ENCODE peak calls at places on chromosome 5, in eight cellular contexts. B is H1, G is transverse colon, I is thyroid gland, R is K562, T is IMR-90, X is breast epithelium, Q is sigmoid colon. Z is an unnamed sample.

GRCh38 chr5:180583738-180584137 is 7.6 kb downstream of the SCGB3A1 start:
- DNase-seq in B (no peak), G (no peak), I (no peak), R (no peak), T (no peak), X (no peak), Q (no peak), Z (no peak)

GRCh38 chr5:116864157-116864837 is 289.7 kb upstream of the SEMA6A start:
- DNase-seq in B (peak), G (no peak), I (peak), R (no peak), T (no peak), X (no peak), Q (no peak), Z (peak)

GRCh38 chr5:74510476-74510875 is 130.1 kb downstream of the ENC1 start:
- DNase-seq in B (no peak), G (no peak), I (no peak), R (no peak), T (no peak), X (no peak), Q (no peak), Z (no peak)

GRCh38 chr5:150295741-150296486 is 6.3 kb upstream of the CAMK2A start:
- DNase-seq in B (no peak), G (no peak), I (no peak), R (no peak), T (no peak), X (no peak), Q (peak), Z (no peak)

GRCh38 chr5:74179183-74179582 is 461.3 kb downstream of the ENC1 start:
- DNase-seq in B (no peak), G (no peak), I (no peak), R (no peak), T (peak), X (no peak), Q (no peak), Z (no peak)

GRCh38 chr5:14574891-14575496 is 6.6 kb upstream of the OTULINL start:
- DNase-seq in B (no peak), G (peak), I (peak), R (no peak), T (no peak), X (no peak), Q (peak), Z (peak)

GRCh38 chr5:67211926-67212325 is 15.3 kb upstream of the CD180 start:
- DNase-seq in B (no peak), G (no peak), I (no peak), R (no peak), T (peak), X (no peak), Q (peak), Z (no peak)

GRCh38 chr5:81609810-81610375 is 141.0 kb downstream of the SSBP2 start:
- DNase-seq in B (no peak), G (no peak), I (no peak), R (no peak), T (no peak), X (no peak), Q (no peak), Z (no peak)

GRCh38 chr5:124842725-124843595 is 96.5 kb upstream of the ZNF608 start:
- DNase-seq in B (no peak), G (no peak), I (no peak), R (no peak), T (no peak), X (no peak), Q (no peak), Z (no peak)

GRCh38 chr5:162289489-162289888 is 221.9 kb downstream of the GABRG2 start:
- DNase-seq in B (no peak), G (no peak), I (no peak), R (no peak), T (no peak), X (no peak), Q (no peak), Z (peak)

GRCh38 chr5:94618029-94618492 is 343 bp downstream of the KIAA0825 start:
- DNase-seq in B (no peak), G (peak), I (peak), R (peak), T (peak), X (peak), Q (peak), Z (peak)

GRCh38 chr5:160852049-160852448 is at the start of gene ATP10B:
- DNase-seq in B (no peak), G (no peak), I (no peak), R (no peak), T (no peak), X (no peak), Q (no peak), Z (no peak)

GRCh38 chr5:116274251-116274650 is 189.4 kb downstream of the COMMD10 start:
- DNase-seq in B (no peak), G (no peak), I (no peak), R (no peak), T (no peak), X (no peak), Q (no peak), Z (no peak)

GRCh38 chr5:126003309-126003708 is 419.9 kb upstream of the GRAMD2B start:
- DNase-seq in B (no peak), G (no peak), I (peak), R (no peak), T (peak), X (no peak), Q (no peak), Z (no peak)

GRCh38 chr5:173534664-173535063 is 81.8 kb downstream of the BOD1 start:
- DNase-seq in B (no peak), G (no peak), I (no peak), R (no peak), T (no peak), X (no peak), Q (no peak), Z (no peak)

GRCh38 chr5:138382347-138382746 is 29.9 kb downstream of the KDM3B start:
- DNase-seq in B (no peak), G (no peak), I (no peak), R (no peak), T (no peak), X (no peak), Q (no peak), Z (no peak)

GRCh38 chr5:176899946-176900782 is 1.0 kb upstream of the HK3 start:
- DNase-seq in B (no peak), G (no peak), I (no peak), R (no peak), T (peak), X (no peak), Q (peak), Z (no peak)

GRCh38 chr5:40210705-40211104 is 469.0 kb upstream of the PTGER4 start:
- DNase-seq in B (no peak), G (no peak), I (no peak), R (no peak), T (no peak), X (no peak), Q (no peak), Z (no peak)

GRCh38 chr5:17346811-17347210 is 129.4 kb downstream of the BASP1 start:
- DNase-seq in B (no peak), G (no peak), I (no peak), R (no peak), T (peak), X (no peak), Q (no peak), Z (no peak)

GRCh38 chr5:160470437-160471341 is 49.0 kb downstream of the PTTG1 start:
- DNase-seq in B (no peak), G (peak), I (no peak), R (no peak), T (peak), X (no peak), Q (no peak), Z (peak)

GRCh38 chr5:40914835-40915234 is 5.5 kb downstream of the C7 start:
- DNase-seq in B (no peak), G (no peak), I (no peak), R (no peak), T (peak), X (no peak), Q (no peak), Z (no peak)

GRCh38 chr5:180330270-180330648 is 22.9 kb downstream of the GFPT2 start:
- DNase-seq in B (no peak), G (no peak), I (no peak), R (no peak), T (no peak), X (no peak), Q (no peak), Z (no peak)

GRCh38 chr5:50963647-50964584 is 297.5 kb downstream of the PARP8 start:
- DNase-seq in B (no peak), G (no peak), I (peak), R (no peak), T (no peak), X (no peak), Q (no peak), Z (peak)

GRCh38 chr5:154428208-154428607 is 17.6 kb upstream of the SAP30L start:
- DNase-seq in B (no peak), G (no peak), I (no peak), R (no peak), T (no peak), X (no peak), Q (no peak), Z (no peak)

GRCh38 chr5:142779163-142779562 is 9.0 kb downstream of the ARHGAP26 start:
- DNase-seq in B (no peak), G (no peak), I (peak), R (no peak), T (no peak), X (no peak), Q (no peak), Z (no peak)

GRCh38 chr5:96648598-96648997 is 13.6 kb upstream of the CAST start:
- DNase-seq in B (no peak), G (no peak), I (no peak), R (no peak), T (peak), X (no peak), Q (no peak), Z (no peak)

GRCh38 chr5:10563132-10563939 is 534 bp upstream of the ANKRD33B start:
- DNase-seq in B (no peak), G (peak), I (peak), R (no peak), T (peak), X (no peak), Q (peak), Z (peak)

GRCh38 chr5:80246995-80247729 is 8.7 kb downstream of the SERINC5 start:
- DNase-seq in B (no peak), G (peak), I (peak), R (peak), T (peak), X (peak), Q (peak), Z (peak)

GRCh38 chr5:141488591-141489478 is at the start of gene PCDHGC5:
- DNase-seq in B (no peak), G (no peak), I (no peak), R (no peak), T (peak), X (no peak), Q (no peak), Z (no peak)

GRCh38 chr5:153895266-153895665 is 143.4 kb downstream of the FAM114A2 start:
- DNase-seq in B (no peak), G (no peak), I (no peak), R (no peak), T (no peak), X (no peak), Q (no peak), Z (no peak)

GRCh38 chr5:154829181-154829588 is 21.2 kb downstream of the FAXDC2 start:
- DNase-seq in B (no peak), G (peak), I (peak), R (peak), T (no peak), X (no peak), Q (peak), Z (no peak)

GRCh38 chr5:16550316-16550952 is 66.4 kb downstream of the RETREG1 start:
- DNase-seq in B (no peak), G (peak), I (peak), R (peak), T (peak), X (no peak), Q (no peak), Z (peak)

GRCh38 chr5:81140942-81141341 is 92.2 kb upstream of the CKMT2 start:
- DNase-seq in B (no peak), G (no peak), I (no peak), R (no peak), T (peak), X (no peak), Q (no peak), Z (no peak)

GRCh38 chr5:93126634-93127033 is 454.4 kb downstream of the NR2F1-AS1 start:
- DNase-seq in B (no peak), G (no peak), I (no peak), R (no peak), T (peak), X (no peak), Q (no peak), Z (no peak)

GRCh38 chr5:159965031-159965837 is 43.7 kb upstream of the TTC1 start:
- DNase-seq in B (no peak), G (peak), I (peak), R (no peak), T (peak), X (no peak), Q (no peak), Z (peak)

GRCh38 chr5:174706997-174707548 is 17.3 kb upstream of the MSX2 start:
- DNase-seq in B (no peak), G (no peak), I (no peak), R (no peak), T (peak), X (no peak), Q (peak), Z (no peak)

GRCh38 chr5:38403407-38403806 is 145.0 kb downstream of the EGFLAM start:
- DNase-seq in B (no peak), G (no peak), I (no peak), R (no peak), T (peak), X (no peak), Q (no peak), Z (no peak)

GRCh38 chr5:104643320-104643719 is 1080.7 kb upstream of the NUDT12 start:
- DNase-seq in B (no peak), G (no peak), I (no peak), R (no peak), T (no peak), X (no peak), Q (no peak), Z (peak)

GRCh38 chr5:75524071-75524470 is 12.4 kb downstream of the POLK start:
- DNase-seq in B (no peak), G (no peak), I (no peak), R (no peak), T (no peak), X (no peak), Q (no peak), Z (no peak)

GRCh38 chr5:75526065-75526464 is 14.4 kb downstream of the POLK start:
- DNase-seq in B (no peak), G (no peak), I (no peak), R (no peak), T (no peak), X (no peak), Q (no peak), Z (no peak)

GRCh38 chr5:75523275-75523674 is 11.6 kb downstream of the POLK start:
- DNase-seq in B (no peak), G (no peak), I (no peak), R (no peak), T (no peak), X (no peak), Q (no peak), Z (no peak)

GRCh38 chr5:75524591-75524990 is 12.9 kb downstream of the POLK start:
- DNase-seq in B (no peak), G (no peak), I (no peak), R (no peak), T (no peak), X (no peak), Q (no peak), Z (no peak)

DNA sequence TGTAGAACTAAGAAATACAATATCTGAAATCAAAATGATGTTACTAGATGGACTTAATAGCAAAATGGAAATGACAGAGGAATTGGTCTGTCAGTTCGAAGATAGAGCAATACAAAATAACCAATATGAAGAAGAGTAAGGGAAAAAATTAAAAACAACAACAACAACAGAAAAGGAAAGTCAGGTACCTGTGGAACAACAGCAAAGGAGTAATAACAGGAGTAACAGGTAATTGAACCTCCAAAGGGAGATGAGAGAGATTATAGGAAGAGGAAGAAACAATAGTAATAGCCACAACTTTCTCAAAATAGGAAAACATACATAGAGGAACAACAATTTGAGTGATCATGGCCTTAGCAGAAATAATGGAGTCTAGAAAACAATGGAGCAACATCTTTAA is 13.7 kb downstream of the POLK start:
- DNase-seq in B (no peak), G (no peak), I (no peak), R (no peak), T (no peak), X (no peak), Q (no peak), Z (no peak)
- TF ChIP-seq POLR2A in B (no peak), G (no peak), I (no peak), R (no peak), T (no peak), X (no peak), Q (no peak), Z (no peak)

DNA sequence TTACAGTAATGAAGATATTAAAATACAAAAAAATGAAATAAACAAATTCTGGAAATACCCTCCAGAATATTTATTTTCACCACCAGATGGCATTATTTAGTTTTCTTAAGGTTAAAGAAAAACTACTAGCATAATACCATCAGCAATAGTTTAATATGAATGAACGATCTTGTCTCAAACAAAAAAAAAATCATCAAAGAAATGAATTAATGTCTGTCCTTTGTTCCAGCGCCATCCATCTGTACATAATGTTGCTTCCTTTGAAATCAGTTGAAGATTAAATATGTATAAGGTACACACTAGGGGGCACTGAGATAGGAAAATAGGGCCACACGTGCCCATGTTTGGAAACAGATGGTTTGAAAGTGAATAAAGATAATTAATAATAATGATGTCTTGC is 84.9 kb upstream of the SLCO6A1 start:
- DNase-seq in B (no peak), G (no peak), I (no peak), R (peak), T (peak), X (no peak), Q (no peak), Z (peak)
- TF ChIP-seq CTCF in B (peak), G (peak), I (peak), R (peak), T (peak), X (peak), Q (peak), Z (peak)

DNA sequence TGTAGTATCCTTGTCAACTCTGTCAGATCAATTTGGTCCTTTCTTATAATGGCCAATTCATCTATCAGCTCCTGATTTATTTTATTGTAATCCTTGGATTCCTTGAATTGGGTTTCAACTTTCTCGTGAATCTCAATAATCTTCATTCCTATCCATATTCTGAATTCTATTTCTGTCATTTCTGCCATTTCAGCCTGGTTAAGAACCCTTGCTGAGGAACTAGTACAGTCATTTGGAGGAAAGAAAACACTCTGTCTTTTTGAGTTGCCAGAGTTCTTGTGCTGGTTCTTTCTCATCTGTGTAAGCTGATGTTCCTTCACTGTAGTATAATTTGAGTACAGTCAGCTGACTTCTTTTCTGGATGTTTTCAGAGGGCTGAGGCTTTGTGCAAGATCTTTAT is 84.5 kb downstream of the CETN3 start:
- DNase-seq in B (no peak), G (no peak), I (no peak), R (no peak), T (no peak), X (no peak), Q (no peak), Z (no peak)
- H3K4me3 ChIP-seq in B (no peak), G (no peak), I (no peak), R (no peak), T (no peak), X (no peak), Q (no peak), Z (no peak)

DNA sequence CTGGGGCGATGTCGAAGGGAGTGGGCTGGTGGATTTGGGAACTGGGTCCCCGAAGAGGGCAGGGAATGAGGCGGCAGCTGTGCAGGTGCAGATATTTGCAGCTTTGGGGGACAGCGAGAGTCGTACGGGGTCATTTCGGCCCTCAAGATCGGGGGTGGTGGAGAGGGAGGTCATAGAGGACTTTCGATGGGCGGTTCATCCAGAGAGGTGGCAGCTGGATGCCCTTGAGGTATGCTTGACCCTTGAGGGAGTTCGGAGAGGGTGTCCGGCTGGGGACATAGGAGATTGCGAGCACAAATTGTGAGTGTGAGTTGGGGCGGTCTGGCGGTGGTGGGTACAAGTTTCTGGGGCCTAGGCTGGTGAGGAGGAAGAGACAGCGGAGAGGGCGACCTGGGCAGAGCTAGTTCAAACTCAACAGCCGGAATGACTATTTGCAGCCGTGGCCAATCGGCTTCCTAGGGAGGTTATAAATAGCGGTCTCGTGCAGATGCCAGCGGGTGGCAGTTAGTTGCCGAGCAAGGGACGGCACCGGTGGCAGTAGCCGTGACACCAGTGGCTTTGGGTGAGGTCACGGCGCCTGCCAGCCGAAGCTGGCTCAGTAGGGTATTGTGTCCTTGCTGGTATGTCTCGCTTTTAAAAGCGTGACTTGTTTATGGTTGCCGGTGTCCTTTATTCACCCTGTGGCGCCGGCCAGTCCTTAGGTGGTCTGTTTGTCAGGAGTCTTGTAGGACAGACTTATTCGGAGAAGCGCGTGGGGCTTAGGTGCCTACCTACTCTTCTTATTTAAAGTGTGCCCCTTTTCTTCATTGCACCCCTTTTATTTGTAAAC is 769 bp downstream of the NNT start:
- DNase-seq in B (no peak), G (peak), I (peak), R (peak), T (peak), X (peak), Q (peak), Z (peak)
- TF ChIP-seq POLR2A in B (no peak), G (peak), I (peak), R (no peak), T (no peak), X (no peak), Q (peak), Z (peak)

GRCh38 chr5:55226934-55227737 is at the start of gene MCIDAS:
- DNase-seq in B (no peak), G (peak), I (peak), R (peak), T (peak), X (no peak), Q (no peak), Z (peak)

GRCh38 chr5:55230086-55230629 is 3.0 kb upstream of the MCIDAS start:
- DNase-seq in B (no peak), G (no peak), I (no peak), R (no peak), T (no peak), X (no peak), Q (no peak), Z (no peak)

GRCh38 chr5:55225346-55225745 is 1.8 kb downstream of the MCIDAS start:
- DNase-seq in B (no peak), G (no peak), I (no peak), R (no peak), T (no peak), X (no peak), Q (no peak), Z (no peak)

GRCh38 chr5:55226027-55226933 is 835 bp downstream of the MCIDAS start:
- DNase-seq in B (peak), G (peak), I (peak), R (peak), T (peak), X (no peak), Q (no peak), Z (peak)

GRCh38 chr5:55227738-55228430 is 769 bp upstream of the MCIDAS start:
- DNase-seq in B (no peak), G (no peak), I (peak), R (no peak), T (no peak), X (no peak), Q (no peak), Z (no peak)
- TF ChIP-seq CTCF in B (no peak), G (no peak), I (no peak), R (no peak), T (no peak), X (no peak), Q (no peak), Z (no peak)

Z was measured in NB4.